ENCODE peak calls at places on chromosomes 5 and 9, in four cellular contexts. One of them, this sample, is unnamed.

GRCh38 chr5:36177715-36178556 is 26.0 kb downstream of the SKP2 start:
- DNase-seq in PC-3: peak; percentile 58
- DNase-seq in dorsolateral prefrontal cortex: no peak
- DNase-seq in CD8-positive, alpha-beta T cell: no peak
- DNase-seq in this sample: peak; percentile 57

GRCh38 chr5:176803943-176804498 is 6.3 kb upstream of the UNC5A start:
- DNase-seq in PC-3: peak; percentile 49
- DNase-seq in dorsolateral prefrontal cortex: no peak
- DNase-seq in CD8-positive, alpha-beta T cell: no peak
- DNase-seq in this sample: no peak

GRCh38 chr9:71638627-71639026 is 129.7 kb downstream of the CEMIP2 start:
- DNase-seq in PC-3: no peak
- DNase-seq in dorsolateral prefrontal cortex: no peak
- DNase-seq in CD8-positive, alpha-beta T cell: no peak
- DNase-seq in this sample: no peak

GRCh38 chr9:29211681-29212589 is 1638.7 kb upstream of the C9orf72 start:
- DNase-seq in PC-3: no peak
- DNase-seq in dorsolateral prefrontal cortex: peak; percentile 51
- DNase-seq in CD8-positive, alpha-beta T cell: no peak
- DNase-seq in this sample: peak; percentile 0

GRCh38 chr5:34655354-34655991 is 655 bp upstream of the RAI14 start:
- DNase-seq in PC-3: peak; percentile 48
- DNase-seq in dorsolateral prefrontal cortex: no peak
- DNase-seq in CD8-positive, alpha-beta T cell: no peak
- DNase-seq in this sample: peak; percentile 86

GRCh38 chr9:126956929-126957686 is 42.5 kb downstream of the RALGPS1 start:
- DNase-seq in PC-3: peak; percentile 57
- DNase-seq in dorsolateral prefrontal cortex: no peak
- DNase-seq in CD8-positive, alpha-beta T cell: no peak
- DNase-seq in this sample: peak; percentile 63

GRCh38 chr9:73200694-73201432 is 49.2 kb downstream of the ANXA1 start:
- DNase-seq in PC-3: peak; percentile 68
- DNase-seq in dorsolateral prefrontal cortex: no peak
- DNase-seq in CD8-positive, alpha-beta T cell: no peak
- DNase-seq in this sample: peak; percentile 35

GRCh38 chr5:142886956-142887355 is 116.8 kb downstream of the ARHGAP26 start:
- DNase-seq in PC-3: peak; percentile 28
- DNase-seq in dorsolateral prefrontal cortex: no peak
- DNase-seq in CD8-positive, alpha-beta T cell: no peak
- DNase-seq in this sample: no peak

GRCh38 chr5:54703091-54703490 is 185.5 kb downstream of the SNX18 start:
- DNase-seq in PC-3: peak; percentile 81
- DNase-seq in dorsolateral prefrontal cortex: no peak
- DNase-seq in CD8-positive, alpha-beta T cell: no peak
- DNase-seq in this sample: peak; percentile 95

GRCh38 chr5:180484813-180485212 is 9.4 kb upstream of the CNOT6 start:
- DNase-seq in PC-3: no peak
- DNase-seq in dorsolateral prefrontal cortex: no peak
- DNase-seq in CD8-positive, alpha-beta T cell: no peak
- DNase-seq in this sample: no peak

GRCh38 chr5:179253730-179254129 is 91.5 kb downstream of the ADAMTS2 start:
- DNase-seq in PC-3: no peak
- DNase-seq in dorsolateral prefrontal cortex: peak; percentile 10
- DNase-seq in CD8-positive, alpha-beta T cell: no peak
- DNase-seq in this sample: no peak

GRCh38 chr5:125034331-125034730 is 287.9 kb upstream of the ZNF608 start:
- DNase-seq in PC-3: no peak
- DNase-seq in dorsolateral prefrontal cortex: no peak
- DNase-seq in CD8-positive, alpha-beta T cell: no peak
- DNase-seq in this sample: no peak

GRCh38 chr5:2207416-2207950 is 324.8 kb upstream of the IRX4 start:
- DNase-seq in PC-3: no peak
- DNase-seq in dorsolateral prefrontal cortex: no peak
- DNase-seq in CD8-positive, alpha-beta T cell: no peak
- DNase-seq in this sample: no peak

GRCh38 chr9:34396276-34397214 is 19.8 kb upstream of the MYORG start:
- DNase-seq in PC-3: no peak
- DNase-seq in dorsolateral prefrontal cortex: no peak
- DNase-seq in CD8-positive, alpha-beta T cell: no peak
- DNase-seq in this sample: no peak

GRCh38 chr9:121463026-121463827 is 36.4 kb downstream of the GGTA1 start:
- DNase-seq in PC-3: peak; percentile 29
- DNase-seq in dorsolateral prefrontal cortex: no peak
- DNase-seq in CD8-positive, alpha-beta T cell: no peak
- DNase-seq in this sample: no peak

GRCh38 chr5:103840600-103840999 is 278.0 kb upstream of the NUDT12 start:
- DNase-seq in PC-3: no peak
- DNase-seq in dorsolateral prefrontal cortex: no peak
- DNase-seq in CD8-positive, alpha-beta T cell: no peak
- DNase-seq in this sample: peak; percentile 39

GRCh38 chr5:73994963-73995362 is 369.0 kb downstream of the ARHGEF28 start:
- DNase-seq in PC-3: peak; percentile 64
- DNase-seq in dorsolateral prefrontal cortex: no peak
- DNase-seq in CD8-positive, alpha-beta T cell: no peak
- DNase-seq in this sample: no peak

GRCh38 chr9:124428751-124429529 is 13.7 kb upstream of the PSMB7 start:
- DNase-seq in PC-3: no peak
- DNase-seq in dorsolateral prefrontal cortex: no peak
- DNase-seq in CD8-positive, alpha-beta T cell: no peak
- DNase-seq in this sample: no peak

GRCh38 chr5:56506586-56506985 is 273.5 kb upstream of the ANKRD55 start:
- DNase-seq in PC-3: no peak
- DNase-seq in dorsolateral prefrontal cortex: no peak
- DNase-seq in CD8-positive, alpha-beta T cell: no peak
- DNase-seq in this sample: peak; percentile 61

GRCh38 chr9:71826289-71826688 is 58.0 kb upstream of the CEMIP2 start:
- DNase-seq in PC-3: peak; percentile 70
- DNase-seq in dorsolateral prefrontal cortex: no peak
- DNase-seq in CD8-positive, alpha-beta T cell: no peak
- DNase-seq in this sample: no peak

GRCh38 chr5:67773439-67773988 is 442.0 kb upstream of the PIK3R1 start:
- DNase-seq in PC-3: no peak
- DNase-seq in dorsolateral prefrontal cortex: peak; percentile 79
- DNase-seq in CD8-positive, alpha-beta T cell: no peak
- DNase-seq in this sample: peak; percentile 30

GRCh38 chr5:172245046-172245445 is 38.5 kb downstream of the UBTD2 start:
- DNase-seq in PC-3: no peak
- DNase-seq in dorsolateral prefrontal cortex: no peak
- DNase-seq in CD8-positive, alpha-beta T cell: no peak
- DNase-seq in this sample: no peak

GRCh38 chr5:169304175-169304574 is 3.2 kb upstream of the SLIT3 start:
- DNase-seq in PC-3: no peak
- DNase-seq in dorsolateral prefrontal cortex: no peak
- DNase-seq in CD8-positive, alpha-beta T cell: no peak
- DNase-seq in this sample: no peak

GRCh38 chr5:2370626-2371418 is 380.7 kb downstream of the IRX2 start:
- DNase-seq in PC-3: no peak
- DNase-seq in dorsolateral prefrontal cortex: no peak
- DNase-seq in CD8-positive, alpha-beta T cell: no peak
- DNase-seq in this sample: no peak

GRCh38 chr5:172280937-172281336 is 2.6 kb downstream of the UBTD2 start:
- DNase-seq in PC-3: peak; percentile 17
- DNase-seq in dorsolateral prefrontal cortex: no peak
- DNase-seq in CD8-positive, alpha-beta T cell: no peak
- DNase-seq in this sample: peak; percentile 75

GRCh38 chr5:98341711-98342042 is 431.8 kb upstream of the RGMB start:
- DNase-seq in PC-3: no peak
- DNase-seq in dorsolateral prefrontal cortex: no peak
- DNase-seq in CD8-positive, alpha-beta T cell: no peak
- DNase-seq in this sample: peak; percentile 85

GRCh38 chr5:51376504-51376903 is 6.7 kb upstream of the ISL1 start:
- DNase-seq in PC-3: no peak
- DNase-seq in dorsolateral prefrontal cortex: no peak
- DNase-seq in CD8-positive, alpha-beta T cell: no peak
- DNase-seq in this sample: no peak

GRCh38 chr5:675876-676698 is 17.1 kb downstream of the TPPP start:
- DNase-seq in PC-3: no peak
- DNase-seq in dorsolateral prefrontal cortex: peak; percentile 30
- DNase-seq in CD8-positive, alpha-beta T cell: no peak
- DNase-seq in this sample: no peak

GRCh38 chr9:72382405-72382804 is 17.4 kb upstream of the ZFAND5 start:
- DNase-seq in PC-3: no peak
- DNase-seq in dorsolateral prefrontal cortex: no peak
- DNase-seq in CD8-positive, alpha-beta T cell: no peak
- DNase-seq in this sample: no peak

GRCh38 chr9:104864675-104865104 is 63.3 kb downstream of the ABCA1 start:
- DNase-seq in PC-3: no peak
- DNase-seq in dorsolateral prefrontal cortex: no peak
- DNase-seq in CD8-positive, alpha-beta T cell: no peak
- DNase-seq in this sample: peak; percentile 77

GRCh38 chr9:35553670-35554543 is 51.2 kb upstream of the TESK1 start:
- DNase-seq in PC-3: peak; percentile 79
- DNase-seq in dorsolateral prefrontal cortex: peak; percentile 72
- DNase-seq in CD8-positive, alpha-beta T cell: no peak
- DNase-seq in this sample: peak; percentile 83

GRCh38 chr9:120755827-120756434 is 37.3 kb downstream of the FBXW2 start:
- DNase-seq in PC-3: peak; percentile 73
- DNase-seq in dorsolateral prefrontal cortex: no peak
- DNase-seq in CD8-positive, alpha-beta T cell: peak; percentile 60
- DNase-seq in this sample: peak; percentile 32

GRCh38 chr5:78505860-78506259 is 142.7 kb downstream of the LHFPL2 start:
- DNase-seq in PC-3: no peak
- DNase-seq in dorsolateral prefrontal cortex: no peak
- DNase-seq in CD8-positive, alpha-beta T cell: no peak
- DNase-seq in this sample: no peak

GRCh38 chr9:134032456-134033222 is 7.4 kb downstream of the BRD3OS start:
- DNase-seq in PC-3: no peak
- DNase-seq in dorsolateral prefrontal cortex: no peak
- DNase-seq in CD8-positive, alpha-beta T cell: no peak
- DNase-seq in this sample: no peak

GRCh38 chr5:21823076-21823574 is 1030.0 kb downstream of the CDH12 start:
- DNase-seq in PC-3: peak; percentile 35
- DNase-seq in dorsolateral prefrontal cortex: no peak
- DNase-seq in CD8-positive, alpha-beta T cell: no peak
- DNase-seq in this sample: no peak

GRCh38 chr9:133958756-133959155 is 33.4 kb downstream of the VAV2 start:
- DNase-seq in PC-3: no peak
- DNase-seq in dorsolateral prefrontal cortex: no peak
- DNase-seq in CD8-positive, alpha-beta T cell: no peak
- DNase-seq in this sample: no peak

GRCh38 chr9:92325991-92326500 is 293 bp downstream of the CENPP start:
- DNase-seq in PC-3: peak; percentile 22
- DNase-seq in dorsolateral prefrontal cortex: no peak
- DNase-seq in CD8-positive, alpha-beta T cell: no peak
- DNase-seq in this sample: no peak

GRCh38 chr5:154522284-154522683 is 44.3 kb upstream of the HAND1 start:
- DNase-seq in PC-3: no peak
- DNase-seq in dorsolateral prefrontal cortex: no peak
- DNase-seq in CD8-positive, alpha-beta T cell: no peak
- DNase-seq in this sample: no peak
- H3K4me3 ChIP-seq in PC-3: no peak overlapping the region
- H3K4me3 ChIP-seq in dorsolateral prefrontal cortex: no peak overlapping the region
- H3K4me3 ChIP-seq in CD8-positive, alpha-beta T cell: no peak overlapping the region
- H3K4me3 ChIP-seq in this sample: no peak overlapping the region

GRCh38 chr9:107049046-107049824 is 186.3 kb downstream of the ZNF462 start:
- DNase-seq in PC-3: no peak
- DNase-seq in dorsolateral prefrontal cortex: no peak
- DNase-seq in CD8-positive, alpha-beta T cell: no peak
- DNase-seq in this sample: peak; percentile 11

GRCh38 chr9:107049825-107050184 is 186.8 kb downstream of the ZNF462 start:
- DNase-seq in PC-3: no peak
- DNase-seq in dorsolateral prefrontal cortex: no peak
- DNase-seq in CD8-positive, alpha-beta T cell: no peak
- DNase-seq in this sample: no peak

GRCh38 chr9:107046692-107047091 is 183.7 kb downstream of the ZNF462 start:
- DNase-seq in PC-3: no peak
- DNase-seq in dorsolateral prefrontal cortex: no peak
- DNase-seq in CD8-positive, alpha-beta T cell: no peak
- DNase-seq in this sample: no peak

GRCh38 chr9:107043886-107044285 is 180.9 kb downstream of the ZNF462 start:
- DNase-seq in PC-3: no peak
- DNase-seq in dorsolateral prefrontal cortex: peak; percentile 37
- DNase-seq in CD8-positive, alpha-beta T cell: no peak
- DNase-seq in this sample: peak; percentile 4

DNA sequence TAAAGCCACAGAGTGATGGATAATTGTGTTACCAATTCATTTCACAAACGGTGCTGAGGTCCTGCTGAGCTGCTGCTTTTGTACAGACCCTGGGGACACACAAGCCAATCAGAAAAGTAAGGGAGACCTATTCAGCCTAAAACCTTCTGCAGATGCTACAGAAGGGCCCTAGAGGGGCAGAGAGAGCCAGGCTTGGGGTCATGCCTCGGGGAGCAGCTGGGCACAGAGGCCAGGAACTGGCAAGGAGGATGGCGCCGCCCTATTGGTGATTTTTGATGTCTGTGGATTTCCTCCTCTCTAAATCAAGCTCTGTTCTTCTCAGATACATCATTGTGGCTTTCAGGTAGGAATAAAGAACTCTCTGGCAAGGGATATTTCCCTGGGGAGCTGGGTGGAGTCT is 181.9 kb downstream of the ZNF462 start:
- DNase-seq in PC-3: peak; percentile 11
- DNase-seq in dorsolateral prefrontal cortex: no peak
- DNase-seq in CD8-positive, alpha-beta T cell: no peak
- DNase-seq in this sample: no peak
- TF ChIP-seq CTCF in PC-3: peak; percentile 51
- TF ChIP-seq CTCF in dorsolateral prefrontal cortex: no peak
- TF ChIP-seq CTCF in CD8-positive, alpha-beta T cell: no peak
- TF ChIP-seq CTCF in this sample: no peak

GRCh38 chr9:99298660-99299059 is 76.6 kb downstream of the SEC61B start:
- DNase-seq in PC-3: no peak
- DNase-seq in dorsolateral prefrontal cortex: no peak
- DNase-seq in CD8-positive, alpha-beta T cell: no peak
- DNase-seq in this sample: no peak
- H3K4me3 ChIP-seq in PC-3: no peak overlapping the region
- H3K4me3 ChIP-seq in dorsolateral prefrontal cortex: no peak overlapping the region
- H3K4me3 ChIP-seq in CD8-positive, alpha-beta T cell: no peak overlapping the region
- H3K4me3 ChIP-seq in this sample: no peak overlapping the region

DNA sequence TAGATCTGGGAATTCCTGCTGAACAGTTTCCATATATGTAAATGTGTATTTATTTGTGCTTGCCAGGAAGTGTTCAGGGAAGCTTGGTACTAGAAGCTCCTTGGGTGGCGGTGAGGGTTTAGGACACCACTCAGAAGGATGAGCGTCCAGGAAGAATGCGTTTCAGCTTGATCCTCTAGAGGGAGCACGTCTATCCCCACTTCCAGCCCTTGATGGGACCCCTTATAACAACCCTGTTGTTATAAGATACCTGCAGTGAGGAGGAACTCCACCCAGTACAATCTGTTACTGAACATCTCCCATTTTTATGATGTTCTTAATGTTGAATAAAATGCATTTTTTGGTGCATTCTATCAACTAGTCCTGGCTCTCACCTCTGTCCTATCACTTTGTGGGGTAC is 88.9 kb downstream of the CYFIP2 start:
- DNase-seq in PC-3: peak; percentile 48
- DNase-seq in dorsolateral prefrontal cortex: no peak
- DNase-seq in CD8-positive, alpha-beta T cell: no peak
- DNase-seq in this sample: no peak
- TF ChIP-seq CTCF in PC-3: peak; percentile 81
- TF ChIP-seq CTCF in dorsolateral prefrontal cortex: peak; percentile 38
- TF ChIP-seq CTCF in CD8-positive, alpha-beta T cell: no peak
- TF ChIP-seq CTCF in this sample: peak; percentile 35